ENCODE peak calls at places on chromosome 14, in four cellular contexts. I is HepG2, T is H1, R is K562. A is an unnamed sample.
A peak's percentile ranks its signal among the peaks of the same experiment; 100 is the strongest.

GRCh38 chr14:52472728-52473127 is 79.6 kb downstream of the TXNDC16 start:
- DNase-seq in I (no peak), T (no peak), R (no peak), A (no peak)

GRCh38 chr14:33791971-33792370 is 158.9 kb downstream of the EGLN3 start:
- DNase-seq in I (no peak), T (no peak), R (no peak), A (no peak)

GRCh38 chr14:102513899-102514772 is 4.6 kb upstream of the ANKRD9 start:
- DNase-seq in I (no peak), T (no peak), R (no peak), A (no peak)

GRCh38 chr14:91509083-91509877 is 830 bp downstream of the PPP4R3A start:
- DNase-seq in I (peak; percentile 67), T (peak; percentile 64), R (peak; percentile 23), A (peak; percentile 27)

GRCh38 chr14:22802860-22803562 is 12.2 kb downstream of the SLC7A7 start:
- DNase-seq in I (no peak), T (no peak), R (no peak), A (no peak)

GRCh38 chr14:99872786-99873440 is 79.7 kb downstream of the EML1 start:
- DNase-seq in I (no peak), T (peak; percentile 44), R (no peak), A (no peak)

GRCh38 chr14:87196436-87196835 is 796.5 kb downstream of the GALC start:
- DNase-seq in I (no peak), T (no peak), R (no peak), A (no peak)

GRCh38 chr14:86796221-86797074 is 1196.5 kb downstream of the GALC start:
- DNase-seq in I (peak; percentile 69), T (no peak), R (no peak), A (no peak)

GRCh38 chr14:62428429-62429203 is 616.6 kb downstream of the KCNH5 start:
- DNase-seq in I (no peak), T (no peak), R (no peak), A (no peak)

GRCh38 chr14:28757790-28758189 is 8.8 kb upstream of the FOXG1 start:
- DNase-seq in I (no peak), T (no peak), R (no peak), A (no peak)

GRCh38 chr14:74324945-74325361 is 22.2 kb upstream of the ABCD4 start:
- DNase-seq in I (peak; percentile 9), T (peak; percentile 57), R (peak; percentile 42), A (peak; percentile 42)

GRCh38 chr14:47539065-47539464 is 136.3 kb downstream of the MDGA2 start:
- DNase-seq in I (peak; percentile 10), T (peak; percentile 53), R (no peak), A (no peak)

GRCh38 chr14:96091941-96092411 is 52.8 kb downstream of the C14orf132 start:
- DNase-seq in I (no peak), T (no peak), R (no peak), A (no peak)
- H3K27ac ChIP-seq in I (no peak overlapping the region), T (no peak overlapping the region), R (no peak overlapping the region), A (no peak overlapping the region)

GRCh38 chr14:42190744-42191143 is 584.1 kb downstream of the LRFN5 start:
- DNase-seq in I (no peak), T (no peak), R (no peak), A (no peak)

GRCh38 chr14:42193426-42193766 is 586.7 kb downstream of the LRFN5 start:
- DNase-seq in I (no peak), T (no peak), R (no peak), A (no peak)

DNA sequence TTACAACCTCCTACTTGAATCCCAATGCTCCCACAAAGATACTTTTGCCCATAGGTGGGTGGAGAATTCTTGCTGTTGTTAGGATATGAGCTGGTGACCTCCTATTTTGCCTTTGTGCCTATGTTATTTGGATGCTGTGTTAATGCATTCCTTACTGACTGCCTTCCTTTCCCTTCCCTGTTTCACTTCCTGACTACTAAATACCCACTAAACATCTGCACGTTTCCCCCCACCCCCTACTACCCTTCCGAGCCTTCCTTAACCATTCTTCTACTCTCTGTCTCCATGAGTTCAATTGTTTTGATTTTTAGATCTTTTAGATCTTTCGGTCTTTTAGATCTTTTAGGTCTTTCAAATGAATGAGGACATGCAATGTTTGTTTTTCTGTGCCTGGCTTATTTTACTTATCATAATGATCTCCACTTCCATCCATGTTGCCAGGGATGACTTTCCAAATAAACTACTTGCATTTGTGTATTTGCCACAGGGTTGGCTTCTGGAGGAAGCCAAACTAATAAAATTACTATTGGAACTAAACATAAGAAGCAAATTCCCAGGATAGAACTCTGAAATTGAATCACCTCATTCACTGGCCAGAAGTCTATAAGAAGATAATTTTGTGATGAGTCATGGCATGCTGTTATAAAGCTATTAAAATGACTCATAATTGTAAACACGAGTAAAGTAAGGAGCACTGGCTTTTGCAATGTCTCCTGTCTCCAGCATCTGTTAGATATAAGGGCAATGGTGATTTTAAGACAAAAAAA is 586.2 kb downstream of the LRFN5 start:
- DNase-seq in I (no peak), T (no peak), R (no peak), A (peak; percentile 17)
- TF ChIP-seq RNF2 in I (no peak), T (no peak), R (no peak), A (no peak)

GRCh38 chr14:68939424-68939892 is 39.6 kb downstream of the ACTN1 start:
- DNase-seq in I (no peak), T (no peak), R (no peak), A (no peak)

GRCh38 chr14:68936980-68937379 is 42.1 kb downstream of the ACTN1 start:
- DNase-seq in I (no peak), T (no peak), R (no peak), A (no peak)

GRCh38 chr14:68936476-68936875 is 42.6 kb downstream of the ACTN1 start:
- DNase-seq in I (no peak), T (no peak), R (no peak), A (no peak)

GRCh38 chr14:68938515-68939423 is 40.3 kb downstream of the ACTN1 start:
- DNase-seq in I (peak; percentile 96), T (no peak), R (no peak), A (peak; percentile 90)

DNA sequence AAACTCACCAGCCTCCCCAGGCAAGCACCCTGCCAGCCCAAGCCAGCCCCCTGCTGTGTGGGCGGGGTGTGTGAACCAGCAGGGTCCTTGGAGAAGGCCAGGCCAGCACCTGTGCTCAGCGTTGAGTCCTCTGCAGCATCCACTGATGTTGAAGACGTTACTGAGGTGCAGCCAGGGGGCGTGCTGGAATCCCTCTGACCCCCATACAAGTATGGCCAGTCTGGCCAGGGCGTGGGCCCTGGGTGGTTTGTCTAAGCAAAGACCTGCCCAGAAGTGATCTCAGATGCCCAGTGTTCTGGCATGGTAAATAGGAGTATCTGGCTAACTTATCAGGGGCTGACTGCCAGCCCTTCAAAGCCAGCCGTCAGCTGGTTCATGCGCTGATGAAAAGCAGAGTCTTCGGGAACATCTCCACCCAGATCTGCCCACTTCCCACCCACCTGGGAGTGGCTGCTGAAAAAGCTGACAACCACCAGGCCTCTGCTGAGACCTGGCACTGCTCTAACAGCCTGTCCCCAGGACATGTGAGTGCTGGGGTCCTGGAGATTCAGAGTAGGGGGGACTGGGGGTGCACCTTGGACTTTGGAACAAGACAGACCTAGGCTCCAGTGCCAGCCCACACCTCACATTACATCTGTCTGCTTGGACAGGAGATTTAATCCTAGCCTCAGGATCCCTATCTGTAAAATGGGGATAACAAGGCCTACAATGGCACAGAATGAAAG is 41.1 kb downstream of the ACTN1 start:
- DNase-seq in I (no peak), T (no peak), R (no peak), A (no peak)
- H3K27ac ChIP-seq in I (peak overlapping the region; percentile 61), T (peak overlapping the region; percentile 19), R (no peak overlapping the region), A (peak overlapping the region; percentile 98)

GRCh38 chr14:37413504-37414003 is 181.5 kb downstream of the FOXA1 start:
- DNase-seq in I (peak; percentile 69), T (no peak), R (no peak), A (no peak)
- TF ChIP-seq RNF2 in I (no peak), T (no peak), R (no peak), A (no peak)

GRCh38 chr14:38145142-38145541 is 62.6 kb upstream of the SSTR1 start:
- DNase-seq in I (no peak), T (no peak), R (no peak), A (no peak)

DNA sequence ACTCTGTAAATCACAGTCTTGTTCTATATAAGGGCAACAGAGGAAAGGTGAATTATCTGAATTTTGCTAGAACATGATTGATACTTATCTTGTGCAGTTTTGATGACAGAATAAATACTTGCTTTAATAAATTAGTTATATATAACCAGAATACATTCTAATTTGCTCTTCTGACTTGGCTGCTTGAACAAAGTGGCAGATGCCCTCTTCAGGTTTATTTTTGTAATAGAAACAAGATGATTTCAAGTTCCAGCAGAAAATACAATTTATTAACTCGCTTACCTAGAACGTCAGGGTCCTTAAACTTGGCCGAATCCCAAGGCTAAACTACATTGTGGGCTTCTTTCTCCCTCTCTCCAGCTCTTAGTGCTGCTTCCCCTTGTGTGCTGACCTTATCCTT is 57.6 kb upstream of the SSTR1 start:
- DNase-seq in I (no peak), T (no peak), R (no peak), A (no peak)
- H3K27ac ChIP-seq in I (no peak overlapping the region), T (no peak overlapping the region), R (no peak overlapping the region), A (no peak overlapping the region)

DNA sequence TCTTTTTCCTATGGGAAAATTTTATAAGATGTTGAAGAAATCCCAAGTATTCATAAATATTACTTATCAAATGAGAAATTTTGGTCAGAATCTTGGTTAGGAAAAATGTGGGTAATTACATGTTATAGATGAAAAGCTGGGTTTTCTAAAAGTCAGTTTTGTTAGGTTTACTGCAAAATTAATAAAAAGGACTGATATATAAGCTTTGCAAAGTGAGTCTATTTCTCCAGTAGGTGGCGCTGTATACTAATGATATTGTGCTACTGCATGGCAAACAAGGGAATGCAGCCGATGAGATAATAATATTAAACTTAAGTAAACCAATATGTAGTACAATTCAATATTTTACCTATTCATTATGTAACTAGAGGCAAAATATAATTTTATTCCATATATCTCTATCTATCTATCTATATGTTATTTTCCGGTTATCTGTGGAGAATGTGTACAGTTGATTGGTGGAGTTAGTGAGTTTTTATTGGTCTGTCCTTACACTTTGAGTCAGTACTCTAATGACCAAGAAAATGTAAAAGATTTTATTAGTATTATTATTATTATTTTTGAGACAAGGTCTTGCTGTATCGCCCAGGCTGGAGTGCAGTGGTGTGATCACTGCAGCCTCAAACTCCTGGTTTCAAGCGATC is 32.9 kb downstream of the MIPOL1 start:
- DNase-seq in I (peak; percentile 90), T (no peak), R (peak; percentile 31), A (peak; percentile 35)
- TF ChIP-seq RNF2 in I (no peak), T (no peak), R (no peak), A (no peak)

DNA sequence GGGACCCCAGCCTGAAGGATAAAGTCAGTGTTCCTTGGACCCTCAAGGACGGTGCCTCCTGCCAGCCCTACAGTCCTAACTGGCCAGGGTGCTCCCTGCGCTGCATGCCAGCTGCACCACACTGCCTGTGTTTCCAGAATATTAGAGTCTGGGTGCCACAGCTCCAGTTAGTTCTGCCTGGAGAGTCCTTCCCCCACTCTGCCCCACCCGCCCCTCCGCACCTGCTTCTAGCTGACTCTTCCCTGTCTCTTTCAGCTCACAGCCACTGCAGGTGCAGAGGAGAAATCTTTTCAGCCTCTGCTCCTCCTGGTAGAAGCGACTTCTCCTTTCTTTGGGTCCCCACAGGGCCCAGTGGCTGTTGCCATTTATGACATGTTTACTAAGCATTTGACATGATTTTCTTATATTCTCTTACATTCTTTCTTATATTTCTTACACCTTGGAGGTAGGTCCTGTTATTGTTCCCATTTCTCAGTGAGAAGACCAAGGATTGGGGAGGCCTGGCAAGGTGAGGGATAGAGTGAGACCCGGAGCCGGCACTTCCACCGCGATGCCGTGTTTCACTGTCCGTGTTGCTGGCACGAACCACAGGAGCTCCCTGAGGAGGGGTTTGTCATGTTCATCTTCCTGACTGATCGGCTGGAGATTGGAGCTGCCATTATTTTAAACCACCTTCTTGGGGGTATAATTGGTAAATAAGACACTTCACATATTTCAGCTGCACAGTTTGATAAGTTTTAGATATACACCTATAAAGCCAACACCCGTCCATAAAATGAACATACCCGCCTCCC is 29.4 kb downstream of the SYNE3 start:
- DNase-seq in I (no peak), T (no peak), R (no peak), A (no peak)
- H3K27ac ChIP-seq in I (no peak overlapping the region), T (no peak overlapping the region), R (no peak overlapping the region), A (no peak overlapping the region)

GRCh38 chr14:53946071-53946403 is 10.6 kb downstream of the BMP4 start:
- DNase-seq in I (no peak), T (peak; percentile 53), R (no peak), A (no peak)
- TF ChIP-seq RNF2 in I (no peak), T (no peak), R (no peak), A (no peak)